ENCODE peak calls at places on chromosomes 1 and 21, in seven cellular contexts. P is hepatic stellate cell, Z is IMR-90, C is dorsolateral prefrontal cortex, Y is T-helper 9 cell, V is fibroblast of mammary gland, D is mesenteric fat pad. S is an unnamed sample.
A peak's percentile ranks its signal among the peaks of the same experiment; 100 is the strongest.

GRCh38 chr1:240635466-240636256 is 23.7 kb upstream of the GREM2 start:
- DNase-seq in Y (no peak), D (no peak), V (no peak), P (no peak), Z (no peak), C (no peak), S (no peak)

GRCh38 chr1:112934562-112934952 is 21.4 kb downstream of the SLC16A1 start:
- DNase-seq in D (no peak), Z (peak; percentile 23), C (no peak), V (peak; percentile 17), Y (no peak), P (no peak), S (no peak)

GRCh38 chr1:209641216-209642181 is 10.7 kb downstream of the LAMB3 start:
- DNase-seq in V (no peak), C (peak; percentile 53), Y (no peak), Z (no peak), P (peak; percentile 65), D (peak; percentile 88), S (peak; percentile 80)

GRCh38 chr21:44871576-44872265 is 1.8 kb downstream of the PTTG1IP start:
- DNase-seq in V (peak; percentile 90), Z (peak; percentile 77), Y (no peak), C (no peak), D (no peak), P (peak; percentile 83), S (peak; percentile 65)

GRCh38 chr1:12167493-12168429 is 970 bp downstream of the TNFRSF1B start:
- DNase-seq in C (no peak), P (no peak), D (no peak), Y (no peak), V (no peak), Z (no peak), S (no peak)

GRCh38 chr1:185646202-185646683 is 87.9 kb upstream of the HMCN1 start:
- DNase-seq in V (peak; percentile 95), Y (no peak), Z (peak; percentile 98), D (no peak), P (peak; percentile 77), C (no peak), S (peak; percentile 70)

GRCh38 chr1:3069491-3070303 is 694 bp downstream of the PRDM16 start:
- DNase-seq in Y (no peak), V (peak; percentile 25), D (no peak), Z (peak; percentile 19), P (peak; percentile 94), C (no peak), S (peak; percentile 74)

GRCh38 chr1:36091141-36091540 is 2.4 kb downstream of the ADPRS start:
- DNase-seq in Z (no peak), P (no peak), V (no peak), C (no peak), Y (no peak), D (peak; percentile 67), S (no peak)

GRCh38 chr1:99198377-99198776 is 65.9 kb upstream of the PLPPR4 start:
- DNase-seq in V (no peak), Y (no peak), P (no peak), C (no peak), Z (no peak), D (no peak), S (no peak)

GRCh38 chr1:241825581-241825980 is 22.4 kb upstream of the EXO1 start:
- DNase-seq in V (peak; percentile 43), Y (no peak), Z (peak; percentile 52), D (no peak), C (no peak), P (no peak), S (no peak)

GRCh38 chr1:18344755-18345154 is 136.0 kb upstream of the KLHDC7A start:
- DNase-seq in Z (no peak), C (no peak), P (no peak), V (no peak), D (no peak), Y (no peak), S (no peak)

GRCh38 chr1:156247460-156248322 is at the start of gene PAQR6:
- DNase-seq in V (no peak), P (no peak), Z (no peak), Y (no peak), C (peak; percentile 82), D (no peak), S (no peak)

GRCh38 chr1:205568469-205569361 is 63.1 kb downstream of the ELK4 start:
- DNase-seq in V (no peak), Y (no peak), Z (no peak), P (no peak), C (peak; percentile 41), D (peak; percentile 82), S (peak; percentile 38)

GRCh38 chr21:29546071-29546470 is 247.3 kb downstream of the BACH1 start:
- DNase-seq in Z (peak; percentile 22), C (no peak), P (no peak), D (no peak), Y (no peak), V (no peak), S (no peak)

GRCh38 chr1:51928896-51929295 is 50.4 kb upstream of the NRDC start:
- DNase-seq in D (no peak), P (no peak), Y (no peak), Z (peak; percentile 19), C (no peak), V (no peak), S (no peak)

GRCh38 chr1:20102875-20103274 is 16.5 kb downstream of the PLA2G2D start:
- DNase-seq in P (no peak), V (peak; percentile 92), C (no peak), Z (peak; percentile 81), Y (no peak), D (no peak), S (no peak)

S was measured in ureter.